ENCODE peak calls at places on chromosomes 7 and 10, in eight cellular contexts. One of them, this sample, is unnamed.

GRCh38 chr10:130138479-130138866 is 2.3 kb downstream of the GLRX3 start:
- DNase-seq in fibroblast of pulmonary artery: peak; percentile 40
- DNase-seq in AG04450: no peak
- DNase-seq in tibial nerve: no peak
- DNase-seq in cardiac fibroblast: peak; percentile 19
- DNase-seq in GM12865: peak; percentile 27
- DNase-seq in brain microvascular endothelial cell: peak; percentile 61
- DNase-seq in neural progenitor cell: no peak
- DNase-seq in this sample: peak; percentile 29

GRCh38 chr7:632831-633210 is 93.7 kb upstream of the DNAAF5 start:
- DNase-seq in fibroblast of pulmonary artery: no peak
- DNase-seq in AG04450: no peak
- DNase-seq in tibial nerve: no peak
- DNase-seq in cardiac fibroblast: no peak
- DNase-seq in GM12865: no peak
- DNase-seq in brain microvascular endothelial cell: no peak
- DNase-seq in neural progenitor cell: no peak
- DNase-seq in this sample: no peak

GRCh38 chr7:108650487-108650886 is 80.8 kb downstream of the DNAJB9 start:
- DNase-seq in fibroblast of pulmonary artery: peak; percentile 85
- DNase-seq in AG04450: no peak
- DNase-seq in tibial nerve: no peak
- DNase-seq in cardiac fibroblast: peak; percentile 78
- DNase-seq in GM12865: no peak
- DNase-seq in brain microvascular endothelial cell: peak; percentile 9
- DNase-seq in neural progenitor cell: no peak
- DNase-seq in this sample: peak; percentile 13

GRCh38 chr10:4280481-4281206 is 495.6 kb upstream of the KLF6 start:
- DNase-seq in fibroblast of pulmonary artery: peak; percentile 66
- DNase-seq in AG04450: no peak
- DNase-seq in tibial nerve: no peak
- DNase-seq in cardiac fibroblast: peak; percentile 58
- DNase-seq in GM12865: no peak
- DNase-seq in brain microvascular endothelial cell: no peak
- DNase-seq in neural progenitor cell: no peak
- DNase-seq in this sample: peak; percentile 71

GRCh38 chr10:97861351-97861750 is 11.7 kb downstream of the GOLGA7B start:
- DNase-seq in fibroblast of pulmonary artery: peak; percentile 18
- DNase-seq in AG04450: no peak
- DNase-seq in tibial nerve: no peak
- DNase-seq in cardiac fibroblast: peak; percentile 39
- DNase-seq in GM12865: no peak
- DNase-seq in brain microvascular endothelial cell: peak; percentile 48
- DNase-seq in neural progenitor cell: no peak
- DNase-seq in this sample: peak; percentile 55

GRCh38 chr7:130982160-130982638 is 248.2 kb upstream of the KLF14 start:
- DNase-seq in fibroblast of pulmonary artery: peak; percentile 61
- DNase-seq in AG04450: no peak
- DNase-seq in tibial nerve: no peak
- DNase-seq in cardiac fibroblast: peak; percentile 55
- DNase-seq in GM12865: peak; percentile 71
- DNase-seq in brain microvascular endothelial cell: no peak
- DNase-seq in neural progenitor cell: peak; percentile 53
- DNase-seq in this sample: peak; percentile 41

GRCh38 chr10:131821378-131822012 is 79.3 kb upstream of the PPP2R2D start:
- DNase-seq in fibroblast of pulmonary artery: no peak
- DNase-seq in AG04450: no peak
- DNase-seq in tibial nerve: no peak
- DNase-seq in cardiac fibroblast: no peak
- DNase-seq in GM12865: no peak
- DNase-seq in brain microvascular endothelial cell: no peak
- DNase-seq in neural progenitor cell: no peak
- DNase-seq in this sample: no peak

GRCh38 chr7:36151921-36152755 is 916 bp upstream of the EEPD1 start:
- DNase-seq in fibroblast of pulmonary artery: no peak
- DNase-seq in AG04450: no peak
- DNase-seq in tibial nerve: no peak
- DNase-seq in cardiac fibroblast: no peak
- DNase-seq in GM12865: no peak
- DNase-seq in brain microvascular endothelial cell: no peak
- DNase-seq in neural progenitor cell: no peak
- DNase-seq in this sample: no peak

GRCh38 chr7:21472029-21472428 is 44.1 kb downstream of the SP4 start:
- DNase-seq in fibroblast of pulmonary artery: no peak
- DNase-seq in AG04450: no peak
- DNase-seq in tibial nerve: no peak
- DNase-seq in cardiac fibroblast: no peak
- DNase-seq in GM12865: no peak
- DNase-seq in brain microvascular endothelial cell: no peak
- DNase-seq in neural progenitor cell: no peak
- DNase-seq in this sample: no peak

GRCh38 chr7:50302486-50303081 is 1.9 kb upstream of the IKZF1 start:
- DNase-seq in fibroblast of pulmonary artery: no peak
- DNase-seq in AG04450: no peak
- DNase-seq in tibial nerve: no peak
- DNase-seq in cardiac fibroblast: no peak
- DNase-seq in GM12865: no peak
- DNase-seq in brain microvascular endothelial cell: no peak
- DNase-seq in neural progenitor cell: no peak
- DNase-seq in this sample: no peak

GRCh38 chr10:119370972-119371703 is 163.8 kb downstream of the GRK5 start:
- DNase-seq in fibroblast of pulmonary artery: peak; percentile 67
- DNase-seq in AG04450: peak; percentile 66
- DNase-seq in tibial nerve: peak; percentile 72
- DNase-seq in cardiac fibroblast: peak; percentile 87
- DNase-seq in GM12865: no peak
- DNase-seq in brain microvascular endothelial cell: peak; percentile 86
- DNase-seq in neural progenitor cell: no peak
- DNase-seq in this sample: peak; percentile 97

GRCh38 chr10:24901686-24902399 is 50.6 kb downstream of the PRTFDC1 start:
- DNase-seq in fibroblast of pulmonary artery: peak; percentile 91
- DNase-seq in AG04450: peak; percentile 92
- DNase-seq in tibial nerve: no peak
- DNase-seq in cardiac fibroblast: peak; percentile 88
- DNase-seq in GM12865: peak; percentile 45
- DNase-seq in brain microvascular endothelial cell: peak; percentile 86
- DNase-seq in neural progenitor cell: peak; percentile 25
- DNase-seq in this sample: peak; percentile 92

GRCh38 chr10:90451283-90451682 is 406.6 kb downstream of the HTR7 start:
- DNase-seq in fibroblast of pulmonary artery: peak; percentile 45
- DNase-seq in AG04450: no peak
- DNase-seq in tibial nerve: no peak
- DNase-seq in cardiac fibroblast: peak; percentile 38
- DNase-seq in GM12865: no peak
- DNase-seq in brain microvascular endothelial cell: peak; percentile 20
- DNase-seq in neural progenitor cell: no peak
- DNase-seq in this sample: no peak

GRCh38 chr7:37784015-37784414 is 64.4 kb upstream of the NME8 start:
- DNase-seq in fibroblast of pulmonary artery: no peak
- DNase-seq in AG04450: no peak
- DNase-seq in tibial nerve: no peak
- DNase-seq in cardiac fibroblast: no peak
- DNase-seq in GM12865: peak; percentile 62
- DNase-seq in brain microvascular endothelial cell: no peak
- DNase-seq in neural progenitor cell: no peak
- DNase-seq in this sample: no peak

GRCh38 chr7:16652888-16653287 is 6.9 kb downstream of the BZW2 start:
- DNase-seq in fibroblast of pulmonary artery: no peak
- DNase-seq in AG04450: no peak
- DNase-seq in tibial nerve: no peak
- DNase-seq in cardiac fibroblast: no peak
- DNase-seq in GM12865: no peak
- DNase-seq in brain microvascular endothelial cell: no peak
- DNase-seq in neural progenitor cell: no peak
- DNase-seq in this sample: no peak

DNA sequence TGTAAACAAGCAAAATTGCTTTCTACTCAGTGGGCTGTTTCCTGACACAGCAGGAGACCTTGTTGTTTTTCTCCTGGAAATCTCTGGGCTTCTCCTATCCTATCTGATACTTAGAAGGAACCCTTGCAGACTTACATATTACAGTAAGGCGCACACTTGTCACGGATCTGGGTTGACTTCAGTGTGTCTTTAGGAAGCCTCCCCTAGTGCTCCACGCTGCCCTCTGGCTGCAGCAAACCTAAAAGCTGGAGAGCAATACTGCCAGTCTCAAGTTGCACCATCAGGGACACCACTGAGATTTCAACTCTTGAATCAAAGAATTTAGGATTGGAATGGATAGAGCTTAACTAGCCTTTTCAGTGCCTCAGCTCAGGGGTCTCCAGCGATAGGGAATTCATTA is 495.3 kb downstream of the LRMDA start:
- DNase-seq in fibroblast of pulmonary artery: no peak
- DNase-seq in AG04450: no peak
- DNase-seq in tibial nerve: no peak
- DNase-seq in cardiac fibroblast: no peak
- DNase-seq in GM12865: no peak
- DNase-seq in brain microvascular endothelial cell: peak; percentile 17
- DNase-seq in neural progenitor cell: peak; percentile 21
- DNase-seq in this sample: no peak
- TF ChIP-seq CTCF in fibroblast of pulmonary artery: no peak
- TF ChIP-seq CTCF in AG04450: no peak
- TF ChIP-seq CTCF in tibial nerve: peak; percentile 65
- TF ChIP-seq CTCF in cardiac fibroblast: no peak
- TF ChIP-seq CTCF in GM12865: no peak
- TF ChIP-seq CTCF in brain microvascular endothelial cell: no peak
- TF ChIP-seq CTCF in neural progenitor cell: no peak
- TF ChIP-seq CTCF in this sample: no peak

GRCh38 chr10:23196201-23196600 is 4.1 kb downstream of the PTF1A start:
- DNase-seq in fibroblast of pulmonary artery: no peak
- DNase-seq in AG04450: no peak
- DNase-seq in tibial nerve: no peak
- DNase-seq in cardiac fibroblast: no peak
- DNase-seq in GM12865: no peak
- DNase-seq in brain microvascular endothelial cell: no peak
- DNase-seq in neural progenitor cell: no peak
- DNase-seq in this sample: no peak

GRCh38 chr10:23193435-23194074 is 1.4 kb downstream of the PTF1A start:
- DNase-seq in fibroblast of pulmonary artery: no peak
- DNase-seq in AG04450: no peak
- DNase-seq in tibial nerve: no peak
- DNase-seq in cardiac fibroblast: no peak
- DNase-seq in GM12865: no peak
- DNase-seq in brain microvascular endothelial cell: no peak
- DNase-seq in neural progenitor cell: no peak
- DNase-seq in this sample: no peak

GRCh38 chr10:23194471-23194965 is 2.4 kb downstream of the PTF1A start:
- DNase-seq in fibroblast of pulmonary artery: no peak
- DNase-seq in AG04450: no peak
- DNase-seq in tibial nerve: no peak
- DNase-seq in cardiac fibroblast: no peak
- DNase-seq in GM12865: no peak
- DNase-seq in brain microvascular endothelial cell: no peak
- DNase-seq in neural progenitor cell: no peak
- DNase-seq in this sample: no peak

GRCh38 chr10:23195846-23196200 is 3.7 kb downstream of the PTF1A start:
- DNase-seq in fibroblast of pulmonary artery: no peak
- DNase-seq in AG04450: no peak
- DNase-seq in tibial nerve: no peak
- DNase-seq in cardiac fibroblast: no peak
- DNase-seq in GM12865: no peak
- DNase-seq in brain microvascular endothelial cell: no peak
- DNase-seq in neural progenitor cell: peak; percentile 52
- DNase-seq in this sample: no peak

DNA sequence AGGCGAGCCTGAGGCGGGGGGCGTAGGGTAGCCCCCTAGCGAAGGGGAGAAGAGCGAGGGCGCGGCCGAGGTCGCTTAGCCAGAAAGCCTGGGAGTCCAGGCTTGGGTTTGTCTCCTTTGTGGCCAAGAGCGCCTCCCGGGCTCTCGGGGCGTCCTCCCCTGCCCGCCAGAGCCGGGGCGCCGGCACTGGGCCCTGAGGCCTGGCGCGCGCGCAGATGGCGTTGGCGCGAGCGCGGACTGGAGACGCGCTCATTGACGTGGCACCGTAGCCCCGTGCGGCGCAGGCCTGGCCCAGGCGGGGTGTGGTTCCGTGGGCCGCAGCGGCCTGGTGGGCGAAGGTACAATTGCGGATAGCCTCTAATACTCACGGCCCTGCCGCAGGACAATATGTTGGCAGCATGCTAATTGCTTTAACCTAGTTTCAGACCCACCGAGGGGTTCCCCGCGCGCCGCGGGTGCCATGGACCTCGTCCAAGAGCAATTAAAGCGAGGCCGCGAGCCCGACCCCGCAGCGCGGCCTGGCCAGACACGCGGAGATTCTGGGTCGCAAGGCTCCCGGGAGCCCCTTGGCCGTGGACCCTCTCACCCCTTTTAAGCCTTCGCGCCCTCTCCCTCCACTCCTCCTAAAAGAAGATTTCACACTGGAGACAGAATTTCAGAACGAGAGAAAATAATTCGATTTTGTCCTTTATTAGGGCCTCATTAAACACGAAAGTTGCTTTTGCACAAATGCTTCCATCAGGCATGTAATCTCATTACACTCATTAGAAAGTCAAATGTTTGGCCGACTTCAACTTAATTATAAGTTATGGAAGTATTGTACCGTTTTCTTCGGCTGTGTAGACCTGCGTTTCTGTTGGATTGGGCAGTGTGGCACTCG is 3.1 kb downstream of the PTF1A start:
- DNase-seq in fibroblast of pulmonary artery: no peak
- DNase-seq in AG04450: no peak
- DNase-seq in tibial nerve: no peak
- DNase-seq in cardiac fibroblast: no peak
- DNase-seq in GM12865: no peak
- DNase-seq in brain microvascular endothelial cell: no peak
- DNase-seq in neural progenitor cell: peak; percentile 68
- DNase-seq in this sample: no peak
- H3K4me3 ChIP-seq in fibroblast of pulmonary artery: no peak overlapping the region
- H3K4me3 ChIP-seq in AG04450: no peak overlapping the region
- H3K4me3 ChIP-seq in tibial nerve: no peak overlapping the region
- H3K4me3 ChIP-seq in cardiac fibroblast: no peak overlapping the region
- H3K4me3 ChIP-seq in GM12865: no peak overlapping the region
- H3K4me3 ChIP-seq in brain microvascular endothelial cell: no peak overlapping the region
- H3K4me3 ChIP-seq in neural progenitor cell: peak overlapping the region; percentile 19
- H3K4me3 ChIP-seq in this sample: no peak overlapping the region

DNA sequence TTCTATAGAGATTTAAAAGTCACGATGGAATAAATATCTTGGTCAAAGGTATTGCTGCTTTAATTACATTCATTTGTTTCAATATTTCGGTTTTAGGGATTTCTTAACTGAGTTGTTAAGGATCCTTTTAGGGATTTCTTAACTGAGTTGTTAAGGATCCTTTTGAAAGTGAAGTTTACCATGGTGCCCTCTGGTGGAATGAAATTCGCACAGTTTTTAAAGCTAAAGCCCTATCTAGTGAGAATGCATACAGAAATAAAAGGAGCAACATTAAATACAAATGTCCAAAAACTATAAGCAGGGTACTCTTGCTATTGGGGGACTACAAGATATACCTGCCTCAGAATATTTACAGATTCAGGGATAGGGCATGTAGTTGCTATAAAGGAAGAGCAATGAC is 193.7 kb downstream of the RNLS start:
- DNase-seq in fibroblast of pulmonary artery: peak; percentile 82
- DNase-seq in AG04450: peak; percentile 32
- DNase-seq in tibial nerve: no peak
- DNase-seq in cardiac fibroblast: peak; percentile 80
- DNase-seq in GM12865: peak; percentile 77
- DNase-seq in brain microvascular endothelial cell: peak; percentile 73
- DNase-seq in neural progenitor cell: peak; percentile 27
- DNase-seq in this sample: peak; percentile 64
- TF ChIP-seq CTCF in fibroblast of pulmonary artery: peak; percentile 64
- TF ChIP-seq CTCF in AG04450: peak; percentile 74
- TF ChIP-seq CTCF in tibial nerve: peak; percentile 51
- TF ChIP-seq CTCF in cardiac fibroblast: peak; percentile 54
- TF ChIP-seq CTCF in GM12865: peak; percentile 47
- TF ChIP-seq CTCF in brain microvascular endothelial cell: peak; percentile 57
- TF ChIP-seq CTCF in neural progenitor cell: peak; percentile 62
- TF ChIP-seq CTCF in this sample: peak; percentile 78

GRCh38 chr10:48779077-48779476 is 94.4 kb downstream of the WDFY4 start:
- DNase-seq in fibroblast of pulmonary artery: no peak
- DNase-seq in AG04450: no peak
- DNase-seq in tibial nerve: no peak
- DNase-seq in cardiac fibroblast: no peak
- DNase-seq in GM12865: no peak
- DNase-seq in brain microvascular endothelial cell: no peak
- DNase-seq in neural progenitor cell: no peak
- DNase-seq in this sample: no peak
- H3K4me3 ChIP-seq in fibroblast of pulmonary artery: no peak overlapping the region
- H3K4me3 ChIP-seq in AG04450: no peak overlapping the region
- H3K4me3 ChIP-seq in tibial nerve: no peak overlapping the region
- H3K4me3 ChIP-seq in cardiac fibroblast: no peak overlapping the region
- H3K4me3 ChIP-seq in GM12865: no peak overlapping the region
- H3K4me3 ChIP-seq in brain microvascular endothelial cell: no peak overlapping the region
- H3K4me3 ChIP-seq in neural progenitor cell: no peak overlapping the region
- H3K4me3 ChIP-seq in this sample: no peak overlapping the region